ENCODE peak calls at places on chromosomes 4 and X, in seven cellular contexts. One of them, this sample, is unnamed.
A peak's percentile ranks its signal among the peaks of the same experiment; 100 is the strongest.

GRCh38 chrX:8405631-8406030 is 59.0 kb upstream of the VCX3B start:
- DNase-seq in heart left ventricle: no peak
- DNase-seq in transverse colon: no peak
- DNase-seq in uterus: no peak
- DNase-seq in tibial nerve: no peak
- DNase-seq in stomach: no peak
- DNase-seq in ovary: no peak
- DNase-seq in this sample: no peak

GRCh38 chrX:38770152-38770551 is 31.1 kb upstream of the MID1IP1 start:
- DNase-seq in ovary: no peak
- DNase-seq in uterus: no peak
- DNase-seq in stomach: no peak
- DNase-seq in transverse colon: no peak
- DNase-seq in heart left ventricle: no peak
- DNase-seq in tibial nerve: no peak
- DNase-seq in this sample: no peak

GRCh38 chr4:155559915-155560314 is 106.7 kb upstream of the GUCY1A1 start:
- DNase-seq in ovary: no peak
- DNase-seq in stomach: no peak
- DNase-seq in transverse colon: no peak
- DNase-seq in tibial nerve: no peak
- DNase-seq in uterus: no peak
- DNase-seq in heart left ventricle: no peak
- DNase-seq in this sample: no peak

GRCh38 chr4:148166132-148166531 is 276.1 kb downstream of the NR3C2 start:
- DNase-seq in stomach: no peak
- DNase-seq in heart left ventricle: no peak
- DNase-seq in uterus: no peak
- DNase-seq in ovary: peak; percentile 23
- DNase-seq in transverse colon: no peak
- DNase-seq in tibial nerve: no peak
- DNase-seq in this sample: no peak

GRCh38 chrX:150365953-150366911 is 3.1 kb downstream of the MAMLD1 start:
- DNase-seq in uterus: peak; percentile 54
- DNase-seq in ovary: peak; percentile 73
- DNase-seq in tibial nerve: peak; percentile 56
- DNase-seq in heart left ventricle: peak; percentile 51
- DNase-seq in stomach: no peak
- DNase-seq in transverse colon: peak; percentile 33
- DNase-seq in this sample: peak; percentile 63

GRCh38 chr4:185950891-185951290 is 118.1 kb upstream of the TLR3 start:
- DNase-seq in ovary: no peak
- DNase-seq in stomach: no peak
- DNase-seq in tibial nerve: no peak
- DNase-seq in uterus: no peak
- DNase-seq in transverse colon: no peak
- DNase-seq in heart left ventricle: no peak
- DNase-seq in this sample: no peak

GRCh38 chrX:7904557-7904956 is 22.7 kb downstream of the PNPLA4 start:
- DNase-seq in transverse colon: no peak
- DNase-seq in heart left ventricle: no peak
- DNase-seq in tibial nerve: no peak
- DNase-seq in uterus: no peak
- DNase-seq in ovary: no peak
- DNase-seq in stomach: no peak
- DNase-seq in this sample: no peak

GRCh38 chr4:146585761-146586333 is 52.8 kb upstream of the POU4F2 start:
- DNase-seq in stomach: no peak
- DNase-seq in transverse colon: no peak
- DNase-seq in ovary: no peak
- DNase-seq in heart left ventricle: no peak
- DNase-seq in uterus: no peak
- DNase-seq in tibial nerve: no peak
- DNase-seq in this sample: no peak

GRCh38 chr4:97778174-97778573 is 365.1 kb downstream of the STPG2 start:
- DNase-seq in heart left ventricle: no peak
- DNase-seq in uterus: no peak
- DNase-seq in transverse colon: no peak
- DNase-seq in tibial nerve: no peak
- DNase-seq in ovary: no peak
- DNase-seq in stomach: no peak
- DNase-seq in this sample: no peak

GRCh38 chr4:53591372-53591892 is at the start of gene LNX1:
- DNase-seq in transverse colon: peak; percentile 95
- DNase-seq in tibial nerve: no peak
- DNase-seq in stomach: peak; percentile 96
- DNase-seq in ovary: no peak
- DNase-seq in uterus: no peak
- DNase-seq in heart left ventricle: no peak
- DNase-seq in this sample: peak; percentile 86

GRCh38 chr4:47690611-47691010 is 147.3 kb downstream of the CORIN start:
- DNase-seq in stomach: no peak
- DNase-seq in transverse colon: no peak
- DNase-seq in uterus: no peak
- DNase-seq in heart left ventricle: no peak
- DNase-seq in tibial nerve: no peak
- DNase-seq in ovary: no peak
- DNase-seq in this sample: no peak

GRCh38 chr4:68249434-68249833 is 3.9 kb upstream of the TMPRSS11B start:
- DNase-seq in stomach: no peak
- DNase-seq in uterus: no peak
- DNase-seq in tibial nerve: no peak
- DNase-seq in transverse colon: no peak
- DNase-seq in ovary: no peak
- DNase-seq in heart left ventricle: no peak
- DNase-seq in this sample: no peak

GRCh38 chr4:39883645-39884044 is 94.1 kb downstream of the PDS5A start:
- DNase-seq in ovary: no peak
- DNase-seq in transverse colon: no peak
- DNase-seq in uterus: no peak
- DNase-seq in tibial nerve: no peak
- DNase-seq in heart left ventricle: no peak
- DNase-seq in stomach: no peak
- DNase-seq in this sample: no peak

GRCh38 chrX:11908371-11908770 is 150.3 kb downstream of the MSL3 start:
- DNase-seq in stomach: no peak
- DNase-seq in uterus: no peak
- DNase-seq in heart left ventricle: no peak
- DNase-seq in ovary: no peak
- DNase-seq in transverse colon: no peak
- DNase-seq in tibial nerve: no peak
- DNase-seq in this sample: no peak

GRCh38 chrX:24131476-24131875 is 18.1 kb upstream of the ZFX start:
- DNase-seq in uterus: no peak
- DNase-seq in ovary: no peak
- DNase-seq in transverse colon: no peak
- DNase-seq in tibial nerve: no peak
- DNase-seq in stomach: no peak
- DNase-seq in heart left ventricle: no peak
- DNase-seq in this sample: no peak

GRCh38 chr4:53680168-53680567 is 88.9 kb upstream of the LNX1 start:
- DNase-seq in heart left ventricle: no peak
- DNase-seq in ovary: no peak
- DNase-seq in stomach: no peak
- DNase-seq in transverse colon: no peak
- DNase-seq in tibial nerve: no peak
- DNase-seq in uterus: no peak
- DNase-seq in this sample: no peak

GRCh38 chrX:154506483-154507332 is 9.3 kb downstream of the FAM3A start:
- DNase-seq in transverse colon: no peak
- DNase-seq in tibial nerve: no peak
- DNase-seq in heart left ventricle: no peak
- DNase-seq in uterus: no peak
- DNase-seq in stomach: no peak
- DNase-seq in ovary: no peak
- DNase-seq in this sample: no peak

GRCh38 chr4:84952004-84952403 is 14.5 kb downstream of the WDFY3 start:
- DNase-seq in ovary: no peak
- DNase-seq in uterus: no peak
- DNase-seq in stomach: no peak
- DNase-seq in tibial nerve: no peak
- DNase-seq in transverse colon: no peak
- DNase-seq in heart left ventricle: no peak
- DNase-seq in this sample: no peak

GRCh38 chr4:156968479-156968984 is 3.1 kb downstream of the PDGFC start:
- DNase-seq in tibial nerve: peak; percentile 49
- DNase-seq in heart left ventricle: peak; percentile 56
- DNase-seq in ovary: peak; percentile 56
- DNase-seq in stomach: peak; percentile 76
- DNase-seq in transverse colon: peak; percentile 70
- DNase-seq in uterus: peak; percentile 60
- DNase-seq in this sample: peak; percentile 61

GRCh38 chrX:11363069-11363594 is 69.9 kb downstream of the AMELX start:
- DNase-seq in uterus: no peak
- DNase-seq in stomach: no peak
- DNase-seq in transverse colon: no peak
- DNase-seq in tibial nerve: no peak
- DNase-seq in ovary: no peak
- DNase-seq in heart left ventricle: peak; percentile 7
- DNase-seq in this sample: no peak

GRCh38 chr4:140005699-140006098 is 148.3 kb downstream of the MAML3 start:
- DNase-seq in heart left ventricle: no peak
- DNase-seq in uterus: no peak
- DNase-seq in transverse colon: no peak
- DNase-seq in stomach: no peak
- DNase-seq in tibial nerve: no peak
- DNase-seq in ovary: no peak
- DNase-seq in this sample: no peak

GRCh38 chrX:7925867-7926472 is 1.2 kb downstream of the PNPLA4 start:
- DNase-seq in heart left ventricle: peak; percentile 15
- DNase-seq in stomach: peak; percentile 63
- DNase-seq in tibial nerve: no peak
- DNase-seq in transverse colon: peak; percentile 64
- DNase-seq in uterus: no peak
- DNase-seq in ovary: peak; percentile 34
- DNase-seq in this sample: peak; percentile 55

GRCh38 chr4:7295917-7296660 is 103.8 kb downstream of the SORCS2 start:
- DNase-seq in uterus: peak; percentile 66
- DNase-seq in tibial nerve: no peak
- DNase-seq in stomach: no peak
- DNase-seq in transverse colon: peak; percentile 24
- DNase-seq in heart left ventricle: no peak
- DNase-seq in ovary: peak; percentile 62
- DNase-seq in this sample: peak; percentile 52

GRCh38 chr4:178966644-178967043 is 1524.4 kb upstream of the AGA start:
- DNase-seq in heart left ventricle: no peak
- DNase-seq in ovary: no peak
- DNase-seq in uterus: no peak
- DNase-seq in transverse colon: no peak
- DNase-seq in stomach: no peak
- DNase-seq in tibial nerve: no peak
- DNase-seq in this sample: no peak

GRCh38 chr4:144579411-144580020 is 66.4 kb upstream of the HHIP start:
- DNase-seq in ovary: no peak
- DNase-seq in stomach: no peak
- DNase-seq in heart left ventricle: no peak
- DNase-seq in uterus: no peak
- DNase-seq in transverse colon: no peak
- DNase-seq in tibial nerve: no peak
- DNase-seq in this sample: no peak

DNA sequence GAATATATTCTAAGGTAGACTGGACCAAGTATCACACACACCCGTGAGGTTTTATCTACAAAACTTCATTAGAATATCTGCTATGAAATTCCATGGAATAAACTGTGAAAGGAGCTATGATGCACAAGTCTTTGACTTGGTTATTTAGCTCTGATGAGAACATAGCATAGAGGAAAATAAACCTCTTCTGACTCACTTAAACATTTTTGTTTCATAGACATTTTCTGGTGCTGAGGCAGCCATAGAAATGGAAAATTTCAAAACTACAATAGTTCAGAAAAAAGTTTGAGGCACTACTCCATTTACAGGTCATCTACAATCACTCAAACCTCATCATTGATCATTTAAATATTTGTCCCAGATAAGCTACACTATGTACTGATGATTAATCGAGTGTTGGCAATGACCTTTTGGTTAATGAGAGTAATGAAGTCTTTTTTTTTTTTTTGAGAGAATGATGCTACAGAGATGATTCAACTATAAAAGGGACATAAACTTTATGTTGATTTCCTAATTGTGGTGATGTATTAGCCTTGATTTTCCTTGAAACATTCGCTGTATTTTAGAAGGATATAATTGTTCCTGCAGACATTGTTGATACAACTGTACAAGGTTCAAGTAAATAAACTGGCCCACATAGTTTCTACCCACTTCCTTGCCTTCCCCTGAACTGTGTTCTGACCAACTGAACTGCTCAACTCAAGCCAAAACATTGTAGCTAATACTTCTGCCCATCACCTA is 77.5 kb downstream of the AREG start:
- DNase-seq in uterus: no peak
- DNase-seq in transverse colon: no peak
- DNase-seq in stomach: no peak
- DNase-seq in ovary: no peak
- DNase-seq in heart left ventricle: no peak
- DNase-seq in tibial nerve: no peak
- DNase-seq in this sample: no peak
- TF ChIP-seq POLR2A in uterus: no peak
- TF ChIP-seq POLR2A in transverse colon: no peak
- TF ChIP-seq POLR2A in stomach: no peak
- TF ChIP-seq POLR2A in ovary: no peak
- TF ChIP-seq POLR2A in heart left ventricle: no peak
- TF ChIP-seq POLR2A in tibial nerve: no peak
- TF ChIP-seq POLR2A in this sample: no peak

GRCh38 chrX:13689519-13690211 is 737 bp downstream of the RAB9A start:
- DNase-seq in tibial nerve: no peak
- DNase-seq in uterus: no peak
- DNase-seq in heart left ventricle: no peak
- DNase-seq in stomach: no peak
- DNase-seq in ovary: no peak
- DNase-seq in transverse colon: no peak
- DNase-seq in this sample: no peak
- H3K4me1 ChIP-seq in tibial nerve: peaks cover 32% of the 10 kb centered on the region
- H3K4me1 ChIP-seq in uterus: no peaks in the 10 kb centered on the region
- H3K4me1 ChIP-seq in heart left ventricle: peaks cover 35% of the 10 kb centered on the region
- H3K4me1 ChIP-seq in stomach: peaks cover 44% of the 10 kb centered on the region
- H3K4me1 ChIP-seq in ovary: peaks cover 14% of the 10 kb centered on the region
- H3K4me1 ChIP-seq in transverse colon: peaks cover 15% of the 10 kb centered on the region
- H3K4me1 ChIP-seq in this sample: peaks cover 11% of the 10 kb centered on the region

DNA sequence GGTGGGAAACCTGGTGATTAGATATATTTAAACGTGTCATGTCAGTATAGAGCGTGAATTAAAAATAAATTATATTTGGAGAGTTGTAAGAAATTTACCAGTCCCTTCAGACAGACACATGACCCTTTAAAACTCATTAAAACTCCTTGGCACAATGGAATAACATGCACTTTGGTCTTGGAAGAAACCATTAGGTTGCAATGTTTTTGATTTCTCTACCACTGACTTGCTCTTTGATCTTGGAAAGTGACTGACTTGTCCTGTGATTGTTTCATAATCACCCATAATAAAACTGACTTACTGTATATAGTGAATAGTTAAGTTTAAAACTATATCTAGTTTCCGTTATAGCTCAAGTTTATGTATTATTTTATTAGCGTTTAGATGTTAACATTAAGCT is 35.8 kb downstream of the FHL1 start:
- DNase-seq in tibial nerve: no peak
- DNase-seq in ovary: no peak
- DNase-seq in stomach: no peak
- DNase-seq in heart left ventricle: no peak
- DNase-seq in uterus: no peak
- DNase-seq in transverse colon: no peak
- DNase-seq in this sample: no peak
- H3K9me3 ChIP-seq in tibial nerve: no peaks in the 10 kb centered on the region
- H3K9me3 ChIP-seq in ovary: no peaks in the 10 kb centered on the region
- H3K9me3 ChIP-seq in stomach: no peaks in the 10 kb centered on the region
- H3K9me3 ChIP-seq in heart left ventricle: no peaks in the 10 kb centered on the region
- H3K9me3 ChIP-seq in uterus: no peaks in the 10 kb centered on the region
- H3K9me3 ChIP-seq in transverse colon: no peaks in the 10 kb centered on the region
- H3K9me3 ChIP-seq in this sample: no peaks in the 10 kb centered on the region

GRCh38 chr4:25376754-25377571 is at the start of gene ANAPC4:
- DNase-seq in tibial nerve: peak; percentile 91
- DNase-seq in heart left ventricle: peak; percentile 95
- DNase-seq in uterus: peak; percentile 94
- DNase-seq in stomach: peak; percentile 96
- DNase-seq in transverse colon: peak; percentile 99
- DNase-seq in ovary: peak; percentile 92
- DNase-seq in this sample: peak; percentile 99
- TF ChIP-seq POLR2A in tibial nerve: peak; percentile 60
- TF ChIP-seq POLR2A in heart left ventricle: peak; percentile 65
- TF ChIP-seq POLR2A in uterus: peak; percentile 62
- TF ChIP-seq POLR2A in stomach: no peak
- TF ChIP-seq POLR2A in transverse colon: peak; percentile 76
- TF ChIP-seq POLR2A in ovary: peak; percentile 45
- TF ChIP-seq POLR2A in this sample: peak; percentile 79